ENCODE peak calls at places on chromosomes 13 and 19, in five cellular contexts. D is tibial nerve; N is stimulated activated CD4-positive, alpha-beta T cell treated with anti-CD3 and anti-CD28 coated beads, Interleukin-4, amount 100 ng/mL, for 24 hours; Z is DMS153; C is KBM-7. U is an unnamed sample.

GRCh38 chr13:110126391-110126961 is 180.5 kb downstream of the COL4A1 start:
- DNase-seq in D (no peak), N (no peak), Z (peak; percentile 31), C (no peak), U (no peak)

GRCh38 chr13:43128504-43128929 is 105.1 kb downstream of the DNAJC15 start:
- DNase-seq in D (no peak), N (no peak), Z (no peak), C (no peak), U (no peak)

GRCh38 chr19:10006335-10006708 is 4.0 kb downstream of the COL5A3 start:
- DNase-seq in D (no peak), N (no peak), Z (no peak), C (no peak), U (no peak)

GRCh38 chr19:38599722-38600121 is 18.0 kb downstream of the MAP4K1 start:
- DNase-seq in D (no peak), N (no peak), Z (no peak), C (no peak), U (no peak)

GRCh38 chr13:51955281-51955771 is 55.9 kb downstream of the ATP7B start:
- DNase-seq in D (no peak), N (no peak), Z (peak; percentile 9), C (no peak), U (no peak)

GRCh38 chr13:99153219-99153618 is 47.4 kb upstream of the UBAC2 start:
- DNase-seq in D (no peak), N (no peak), Z (no peak), C (no peak), U (no peak)

GRCh38 chr19:6274756-6275155 is 5.0 kb downstream of the MLLT1 start:
- DNase-seq in D (no peak), N (no peak), Z (no peak), C (no peak), U (no peak)

GRCh38 chr13:110274687-110275086 is 32.3 kb downstream of the COL4A1 start:
- DNase-seq in D (no peak), N (no peak), Z (no peak), C (no peak), U (no peak)

GRCh38 chr13:29582171-29582570 is 13.3 kb downstream of the SLC7A1 start:
- DNase-seq in D (no peak), N (no peak), Z (no peak), C (no peak), U (no peak)

GRCh38 chr13:72839831-72840426 is 58.0 kb downstream of the PIBF1 start:
- DNase-seq in D (no peak), N (peak; percentile 41), Z (peak; percentile 33), C (peak; percentile 43), U (peak; percentile 54)

GRCh38 chr13:41313117-41313516 is 2.0 kb downstream of the NAA16 start:
- DNase-seq in D (no peak), N (no peak), Z (no peak), C (no peak), U (no peak)

GRCh38 chr13:76795701-76796695 is 90.2 kb downstream of the KCTD12 start:
- DNase-seq in D (no peak), N (no peak), Z (peak; percentile 77), C (no peak), U (no peak)

GRCh38 chr13:111469450-111469849 is 149.0 kb downstream of the TEX29 start:
- DNase-seq in D (no peak), N (no peak), Z (no peak), C (no peak), U (no peak)

GRCh38 chr13:90237852-90238251 is 1109.6 kb upstream of the MIR17HG start:
- DNase-seq in D (no peak), N (no peak), Z (no peak), C (no peak), U (no peak)

GRCh38 chr13:27659466-27659865 is 37.8 kb downstream of the POLR1D start:
- DNase-seq in D (no peak), N (no peak), Z (no peak), C (no peak), U (no peak)

GRCh38 chr13:26246154-26246553 is 7.8 kb upstream of the CDK8 start:
- DNase-seq in D (no peak), N (no peak), Z (no peak), C (no peak), U (no peak)

GRCh38 chr13:33183431-33184130 is 102.0 kb downstream of the STARD13 start:
- DNase-seq in D (no peak), N (no peak), Z (no peak), C (no peak), U (no peak)

GRCh38 chr13:100610399-100611347 is 22.1 kb upstream of the GGACT start:
- DNase-seq in D (no peak), N (no peak), Z (no peak), C (peak; percentile 91), U (no peak)

GRCh38 chr13:24218977-24219376 is 58.5 kb downstream of the SPATA13 start:
- DNase-seq in D (no peak), N (no peak), Z (no peak), C (no peak), U (no peak)

GRCh38 chr13:80132741-80133601 is 208.0 kb downstream of the SPRY2 start:
- DNase-seq in D (peak; percentile 13), N (no peak), Z (no peak), C (no peak), U (no peak)

GRCh38 chr19:679418-680286 is 3.5 kb downstream of the FSTL3 start:
- DNase-seq in D (peak; percentile 59), N (peak; percentile 39), Z (no peak), C (peak; percentile 40), U (peak; percentile 74)

GRCh38 chr19:39771751-39772150 is 6.9 kb upstream of the LEUTX start:
- DNase-seq in D (no peak), N (no peak), Z (no peak), C (no peak), U (no peak)

GRCh38 chr19:41427647-41428480 is 690 bp upstream of the B3GNT8 start:
- DNase-seq in D (peak; percentile 30), N (peak; percentile 32), Z (peak; percentile 53), C (peak; percentile 91), U (no peak)

GRCh38 chr19:55674459-55674840 is 576 bp upstream of the EPN1 start:
- DNase-seq in D (no peak), N (no peak), Z (no peak), C (no peak), U (no peak)

GRCh38 chr13:44449999-44450821 is 76.6 kb downstream of the SERP2 start:
- DNase-seq in D (no peak), N (no peak), Z (no peak), C (no peak), U (no peak)

GRCh38 chr13:39370554-39370953 is 232.4 kb downstream of the LHFPL6 start:
- DNase-seq in D (no peak), N (no peak), Z (no peak), C (no peak), U (no peak)

GRCh38 chr19:35675589-35676140 is 9.3 kb downstream of the UPK1A start:
- DNase-seq in D (no peak), N (no peak), Z (no peak), C (no peak), U (no peak)

GRCh38 chr19:58572026-58572817 is 913 bp downstream of the MZF1 start:
- DNase-seq in D (peak; percentile 20), N (no peak), Z (no peak), C (no peak), U (no peak)

GRCh38 chr19:6531163-6531955 is 533 bp downstream of the TNFSF9 start:
- DNase-seq in D (no peak), N (no peak), Z (no peak), C (no peak), U (peak; percentile 36)

GRCh38 chr19:17943284-17944221 is 10.7 kb downstream of the CCDC124 start:
- DNase-seq in D (no peak), N (no peak), Z (no peak), C (no peak), U (no peak)

GRCh38 chr13:96822900-96823299 is 171.4 kb downstream of the OXGR1 start:
- DNase-seq in D (no peak), N (no peak), Z (peak; percentile 27), C (peak; percentile 7), U (no peak)

GRCh38 chr19:42096255-42096837 is 20.4 kb downstream of the ZNF574 start:
- DNase-seq in D (no peak), N (no peak), Z (no peak), C (no peak), U (no peak)

GRCh38 chr13:45047394-45048328 is 58.3 kb downstream of the GPALPP1 start:
- DNase-seq in D (peak; percentile 59), N (peak; percentile 85), Z (peak; percentile 76), C (peak; percentile 79), U (peak; percentile 79)

GRCh38 chr19:57719901-57720519 is 7.4 kb downstream of the ZNF671 start:
- DNase-seq in D (no peak), N (no peak), Z (no peak), C (no peak), U (no peak)

GRCh38 chr13:74487091-74487722 is 353.0 kb upstream of the KLF12 start:
- DNase-seq in D (no peak), N (no peak), Z (no peak), C (no peak), U (no peak)

GRCh38 chr19:48351341-48351752 is 12.4 kb downstream of the TMEM143 start:
- DNase-seq in D (peak; percentile 44), N (peak; percentile 86), Z (no peak), C (peak; percentile 79), U (peak; percentile 82)

GRCh38 chr19:39778763-39779162 is at the start of gene LEUTX:
- DNase-seq in D (no peak), N (no peak), Z (no peak), C (no peak), U (peak; percentile 28)

GRCh38 chr13:27043013-27043412 is 128.6 kb downstream of the USP12 start:
- DNase-seq in D (no peak), N (no peak), Z (no peak), C (peak; percentile 38), U (no peak)

GRCh38 chr19:10566658-10567410 is 1.0 kb upstream of the KRI1 start:
- DNase-seq in D (no peak), N (peak; percentile 50), Z (no peak), C (peak; percentile 53), U (peak; percentile 83)

GRCh38 chr13:33937373-33938087 is 119.6 kb downstream of the RFC3 start:
- DNase-seq in D (no peak), N (no peak), Z (no peak), C (no peak), U (no peak)